ENCODE peak calls at places on chromosome 6, in four cellular contexts. One of them, this sample, is unnamed.
A peak's percentile ranks its signal among the peaks of the same experiment; 100 is the strongest.

GRCh38 chr6:113428702-113429101 is 428.4 kb upstream of the MARCKS start:
- DNase-seq in prostate gland: no peak
- DNase-seq in lower leg skin: no peak
- DNase-seq in astrocyte of the cerebellum: no peak
- DNase-seq in this sample: no peak

GRCh38 chr6:134217516-134218140 is 100.3 kb downstream of the SGK1 start:
- DNase-seq in prostate gland: no peak
- DNase-seq in lower leg skin: no peak
- DNase-seq in astrocyte of the cerebellum: no peak
- DNase-seq in this sample: no peak

GRCh38 chr6:149330133-149330532 is 12.6 kb downstream of the TAB2 start:
- DNase-seq in prostate gland: no peak
- DNase-seq in lower leg skin: no peak
- DNase-seq in astrocyte of the cerebellum: no peak
- DNase-seq in this sample: no peak

GRCh38 chr6:125197795-125198269 is 44.3 kb downstream of the TPD52L1 start:
- DNase-seq in prostate gland: peak; percentile 59
- DNase-seq in lower leg skin: no peak
- DNase-seq in astrocyte of the cerebellum: peak; percentile 19
- DNase-seq in this sample: peak; percentile 64

GRCh38 chr6:147366290-147366689 is 142.2 kb upstream of the SAMD5 start:
- DNase-seq in prostate gland: no peak
- DNase-seq in lower leg skin: no peak
- DNase-seq in astrocyte of the cerebellum: no peak
- DNase-seq in this sample: no peak

GRCh38 chr6:126481319-126481718 is 141.4 kb downstream of the CENPW start:
- DNase-seq in prostate gland: no peak
- DNase-seq in lower leg skin: no peak
- DNase-seq in astrocyte of the cerebellum: no peak
- DNase-seq in this sample: no peak

GRCh38 chr6:7424967-7425807 is 35.6 kb downstream of the RIOK1 start:
- DNase-seq in prostate gland: peak; percentile 38
- DNase-seq in lower leg skin: no peak
- DNase-seq in astrocyte of the cerebellum: no peak
- DNase-seq in this sample: no peak

GRCh38 chr6:118220429-118221128 is 313.5 kb downstream of the SLC35F1 start:
- DNase-seq in prostate gland: no peak
- DNase-seq in lower leg skin: no peak
- DNase-seq in astrocyte of the cerebellum: no peak
- DNase-seq in this sample: no peak

GRCh38 chr6:26336355-26337198 is 28.4 kb upstream of the BTN3A2 start:
- DNase-seq in prostate gland: no peak
- DNase-seq in lower leg skin: no peak
- DNase-seq in astrocyte of the cerebellum: no peak
- DNase-seq in this sample: no peak

GRCh38 chr6:86558318-86558717 is 379.0 kb upstream of the HTR1E start:
- DNase-seq in prostate gland: no peak
- DNase-seq in lower leg skin: no peak
- DNase-seq in astrocyte of the cerebellum: no peak
- DNase-seq in this sample: no peak

DNA sequence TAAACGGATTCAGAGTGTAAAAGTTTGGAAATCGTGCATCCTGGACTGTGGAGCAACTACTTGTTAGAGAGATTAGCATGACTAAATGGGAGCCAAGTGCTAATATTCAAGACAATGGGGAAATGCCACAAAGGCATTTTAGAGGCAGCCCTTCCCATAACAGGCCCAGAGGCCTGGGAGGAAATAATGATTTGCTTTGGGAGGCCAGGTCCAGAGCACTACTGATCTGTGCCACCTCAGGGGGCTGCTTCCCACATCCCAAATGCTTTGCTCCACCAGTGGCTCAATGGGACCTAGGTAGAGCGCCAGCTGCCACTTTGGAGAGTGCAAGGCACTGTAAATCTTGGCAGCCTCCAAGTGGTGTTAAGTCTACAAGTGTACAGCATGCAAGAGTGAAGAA is 91.9 kb upstream of the HSF2 start:
- DNase-seq in prostate gland: no peak
- DNase-seq in lower leg skin: no peak
- DNase-seq in astrocyte of the cerebellum: no peak
- DNase-seq in this sample: no peak
- TF ChIP-seq CTCF in prostate gland: no peak
- TF ChIP-seq CTCF in lower leg skin: no peak
- TF ChIP-seq CTCF in astrocyte of the cerebellum: no peak
- TF ChIP-seq CTCF in this sample: no peak

DNA sequence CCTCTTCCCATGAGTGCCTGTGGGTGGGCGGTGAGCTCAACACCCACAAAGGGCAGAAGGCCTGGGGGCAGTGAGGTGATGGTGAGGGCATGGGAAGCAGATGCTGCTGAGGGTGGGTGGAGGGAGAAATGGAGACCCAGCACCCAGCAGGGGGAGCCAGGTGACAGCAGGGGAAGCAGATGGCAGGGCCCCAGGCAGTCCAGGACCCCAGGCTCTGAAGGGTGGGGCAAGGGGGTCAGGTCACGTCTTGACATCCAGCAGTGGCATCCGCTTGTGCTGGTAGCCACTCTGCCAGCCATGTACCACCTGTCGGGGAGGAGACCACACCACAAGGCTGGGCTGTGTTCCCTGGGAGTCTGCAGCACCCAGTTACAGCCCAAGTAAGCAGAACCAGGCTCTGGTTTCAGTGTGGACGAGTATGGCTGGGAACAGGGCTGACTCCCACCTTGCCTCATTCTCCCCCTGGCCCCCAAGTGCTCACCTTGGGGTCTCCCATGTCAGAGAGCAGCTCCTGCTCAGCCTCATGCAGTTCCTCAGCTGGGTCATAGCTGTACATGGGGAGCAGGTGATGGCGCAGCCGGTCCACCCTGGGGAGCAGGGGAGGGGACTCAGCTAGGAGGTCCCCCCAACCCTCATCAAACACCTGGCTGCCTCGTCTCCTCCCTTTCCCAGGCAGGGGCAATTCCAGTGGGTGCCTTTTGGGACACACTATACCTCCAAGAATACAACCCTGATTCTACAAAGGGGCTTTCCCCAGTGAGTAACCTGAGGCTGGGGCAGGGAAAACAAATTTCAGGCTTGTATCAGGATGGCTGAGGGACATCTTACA is 2.0 kb downstream of the SMIM29 start:
- DNase-seq in prostate gland: no peak
- DNase-seq in lower leg skin: no peak
- DNase-seq in astrocyte of the cerebellum: no peak
- DNase-seq in this sample: no peak
- TF ChIP-seq CTCF in prostate gland: no peak
- TF ChIP-seq CTCF in lower leg skin: no peak
- TF ChIP-seq CTCF in astrocyte of the cerebellum: peak; percentile 53
- TF ChIP-seq CTCF in this sample: no peak

GRCh38 chr6:31559606-31559957 is 12.2 kb downstream of the NFKBIL1 start:
- DNase-seq in prostate gland: no peak
- DNase-seq in lower leg skin: no peak
- DNase-seq in astrocyte of the cerebellum: no peak
- DNase-seq in this sample: no peak
- TF ChIP-seq CTCF in prostate gland: no peak
- TF ChIP-seq CTCF in lower leg skin: no peak
- TF ChIP-seq CTCF in astrocyte of the cerebellum: no peak
- TF ChIP-seq CTCF in this sample: no peak

GRCh38 chr6:33406161-33406560 is 4.7 kb upstream of the PHF1 start:
- DNase-seq in prostate gland: no peak
- DNase-seq in lower leg skin: no peak
- DNase-seq in astrocyte of the cerebellum: no peak
- DNase-seq in this sample: no peak

GRCh38 chr6:33404884-33405283 is 5.9 kb upstream of the PHF1 start:
- DNase-seq in prostate gland: no peak
- DNase-seq in lower leg skin: no peak
- DNase-seq in astrocyte of the cerebellum: no peak
- DNase-seq in this sample: no peak

GRCh38 chr6:33410050-33410710 is 634 bp upstream of the PHF1 start:
- DNase-seq in prostate gland: peak; percentile 98
- DNase-seq in lower leg skin: peak; percentile 95
- DNase-seq in astrocyte of the cerebellum: peak; percentile 94
- DNase-seq in this sample: peak; percentile 98

GRCh38 chr6:33405541-33405940 is 5.3 kb upstream of the PHF1 start:
- DNase-seq in prostate gland: no peak
- DNase-seq in lower leg skin: no peak
- DNase-seq in astrocyte of the cerebellum: no peak
- DNase-seq in this sample: no peak

DNA sequence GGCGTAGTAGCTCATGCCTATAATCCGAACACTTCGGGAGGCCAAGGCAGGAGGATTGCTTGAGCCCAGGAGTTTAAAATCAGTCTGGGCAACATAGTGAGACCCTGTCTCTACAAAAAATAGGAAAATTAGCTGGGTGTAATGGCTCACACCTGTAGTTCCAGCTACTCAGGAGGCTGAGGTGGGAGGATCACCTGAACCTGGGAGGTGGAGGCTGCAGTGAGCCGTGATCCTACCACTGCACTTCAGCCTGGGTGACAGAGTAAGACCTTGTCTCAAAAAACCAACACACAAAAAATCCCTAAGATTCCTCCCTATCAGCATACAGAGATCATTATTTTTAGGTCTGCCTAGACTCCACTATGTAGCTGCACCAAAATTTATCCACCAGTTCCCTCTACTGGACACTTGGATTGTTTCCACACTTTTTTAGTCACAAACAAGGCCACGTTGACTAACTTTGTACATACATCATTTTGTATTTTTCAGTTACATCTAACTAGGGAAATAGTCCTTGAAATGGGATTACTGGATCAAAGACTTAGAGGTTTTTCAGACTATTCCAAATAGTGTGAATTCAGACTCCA is 3.6 kb upstream of the PHF1 start:
- DNase-seq in prostate gland: no peak
- DNase-seq in lower leg skin: no peak
- DNase-seq in astrocyte of the cerebellum: peak; percentile 43
- DNase-seq in this sample: no peak
- TF ChIP-seq CTCF in prostate gland: no peak
- TF ChIP-seq CTCF in lower leg skin: no peak
- TF ChIP-seq CTCF in astrocyte of the cerebellum: peak; percentile 14
- TF ChIP-seq CTCF in this sample: peak; percentile 14

GRCh38 chr6:30005482-30005881 is 55.6 kb upstream of the POLR1H start:
- DNase-seq in prostate gland: no peak
- DNase-seq in lower leg skin: no peak
- DNase-seq in astrocyte of the cerebellum: no peak
- DNase-seq in this sample: no peak
- TF ChIP-seq CTCF in prostate gland: no peak
- TF ChIP-seq CTCF in lower leg skin: no peak
- TF ChIP-seq CTCF in astrocyte of the cerebellum: no peak
- TF ChIP-seq CTCF in this sample: no peak

This sample was measured in breast epithelium.